ENCODE peak calls at places on chromosomes 4 and X, in eight cellular contexts. V, R, P, G, L, C, X and B are unnamed samples.

GRCh38 chr4:120753854-120754253 is 168.7 kb downstream of the PRDM5 start:
- DNase-seq in V (no peak), R (no peak), P (no peak), G (no peak), L (no peak), C (no peak), X (no peak), B (no peak)

GRCh38 chr4:136864580-136865185 is 667.6 kb downstream of the PCDH18 start:
- DNase-seq in V (no peak), R (no peak), P (peak), G (peak), L (no peak), C (peak), X (peak), B (peak)

GRCh38 chr4:137543198-137543597 is 10.9 kb upstream of the PCDH18 start:
- DNase-seq in V (no peak), R (no peak), P (no peak), G (no peak), L (no peak), C (no peak), X (no peak), B (no peak)

GRCh38 chrX:27728291-27728690 is 79.5 kb upstream of the MAGEB10 start:
- DNase-seq in V (no peak), R (no peak), P (no peak), G (peak), L (no peak), C (peak), X (no peak), B (no peak)

GRCh38 chr4:10015140-10015753 is 6.0 kb downstream of the SLC2A9 start:
- DNase-seq in V (no peak), R (peak), P (no peak), G (peak), L (no peak), C (peak), X (peak), B (peak)

GRCh38 chrX:65644621-65645287 is 22.7 kb upstream of the MSN start:
- DNase-seq in V (no peak), R (peak), P (no peak), G (peak), L (no peak), C (peak), X (peak), B (no peak)

GRCh38 chr4:122456228-122457106 is at the start of gene IL2:
- DNase-seq in V (no peak), R (no peak), P (no peak), G (no peak), L (no peak), C (no peak), X (no peak), B (no peak)

GRCh38 chr4:120672558-120673147 is 249.9 kb downstream of the PRDM5 start:
- DNase-seq in V (no peak), R (no peak), P (no peak), G (no peak), L (no peak), C (no peak), X (no peak), B (peak)

GRCh38 chr4:7254736-7255487 is 62.6 kb downstream of the SORCS2 start:
- DNase-seq in V (no peak), R (no peak), P (no peak), G (no peak), L (no peak), C (no peak), X (no peak), B (no peak)

GRCh38 chrX:20382518-20383291 is 116.0 kb upstream of the RPS6KA3 start:
- DNase-seq in V (no peak), R (no peak), P (no peak), G (peak), L (no peak), C (peak), X (peak), B (no peak)

GRCh38 chr4:41319553-41319952 is 62.8 kb downstream of the UCHL1 start:
- DNase-seq in V (no peak), R (no peak), P (no peak), G (peak), L (no peak), C (no peak), X (no peak), B (no peak)

GRCh38 chr4:95929448-95930064 is 89.7 kb downstream of the PDHA2 start:
- DNase-seq in V (no peak), R (no peak), P (no peak), G (peak), L (no peak), C (peak), X (no peak), B (no peak)

GRCh38 chrX:113260474-113260873 is 419.8 kb upstream of the AMOT start:
- DNase-seq in V (no peak), R (no peak), P (peak), G (no peak), L (no peak), C (no peak), X (no peak), B (no peak)

GRCh38 chr4:140136509-140136908 is 17.5 kb downstream of the MAML3 start:
- DNase-seq in V (no peak), R (no peak), P (no peak), G (peak), L (no peak), C (peak), X (no peak), B (no peak)

GRCh38 chrX:101550362-101550761 is at the start of gene ARMCX1:
- DNase-seq in V (no peak), R (peak), P (no peak), G (peak), L (peak), C (no peak), X (peak), B (peak)

GRCh38 chrX:13369541-13370140 is 49.8 kb upstream of the ATXN3L start:
- DNase-seq in V (no peak), R (no peak), P (no peak), G (no peak), L (no peak), C (no peak), X (no peak), B (no peak)

GRCh38 chr4:153115322-153116100 is 88.7 kb upstream of the TRIM2 start:
- DNase-seq in V (peak), R (no peak), P (no peak), G (peak), L (peak), C (peak), X (peak), B (no peak)

GRCh38 chr4:600850-601515 is 24.4 kb upstream of the PDE6B start:
- DNase-seq in V (no peak), R (no peak), P (no peak), G (no peak), L (no peak), C (peak), X (peak), B (no peak)

GRCh38 chr4:38160487-38161207 is 200.4 kb downstream of the PTTG2 start:
- DNase-seq in V (peak), R (no peak), P (no peak), G (peak), L (no peak), C (peak), X (peak), B (no peak)

GRCh38 chrX:281166-281999 is at the start of gene PLCXD1:
- DNase-seq in V (no peak), R (no peak), P (no peak), G (peak), L (no peak), C (no peak), X (peak), B (peak)

GRCh38 chr4:141102367-141102766 is 30.9 kb downstream of the RNF150 start:
- DNase-seq in V (no peak), R (no peak), P (no peak), G (peak), L (no peak), C (no peak), X (no peak), B (no peak)

GRCh38 chr4:176189891-176190795 is 5.2 kb downstream of the SPATA4 start:
- DNase-seq in V (no peak), R (no peak), P (no peak), G (peak), L (no peak), C (no peak), X (no peak), B (no peak)

GRCh38 chr4:173056271-173056670 is 112.3 kb upstream of the GALNT7 start:
- DNase-seq in V (no peak), R (no peak), P (no peak), G (no peak), L (no peak), C (no peak), X (no peak), B (no peak)

GRCh38 chr4:74317616-74318256 is 9.5 kb downstream of the EPGN start:
- DNase-seq in V (no peak), R (no peak), P (no peak), G (no peak), L (no peak), C (no peak), X (no peak), B (no peak)

GRCh38 chr4:98608343-98608742 is 50.1 kb downstream of the TSPAN5 start:
- DNase-seq in V (no peak), R (no peak), P (no peak), G (no peak), L (no peak), C (no peak), X (no peak), B (no peak)

GRCh38 chrX:106415276-106415895 is 196.4 kb upstream of the RADX start:
- DNase-seq in V (no peak), R (no peak), P (peak), G (peak), L (no peak), C (peak), X (no peak), B (peak)

GRCh38 chr4:7651461-7651921 is 216.8 kb upstream of the PSAPL1 start:
- DNase-seq in V (no peak), R (no peak), P (no peak), G (peak), L (no peak), C (no peak), X (no peak), B (no peak)

GRCh38 chr4:154720123-154720522 is 23.7 kb upstream of the LRAT start:
- DNase-seq in V (no peak), R (no peak), P (no peak), G (no peak), L (no peak), C (peak), X (peak), B (no peak)

GRCh38 chr4:149891381-149891780 is 75.7 kb upstream of the IQCM start:
- DNase-seq in V (no peak), R (no peak), P (no peak), G (peak), L (no peak), C (no peak), X (no peak), B (no peak)

GRCh38 chr4:1793496-1793840 is 375 bp downstream of the FGFR3 start:
- DNase-seq in V (peak), R (no peak), P (peak), G (no peak), L (no peak), C (peak), X (peak), B (peak)